ENCODE peak calls at places on chromosomes 13 and 19, in ten cellular contexts. T is Peyer's patch, J is sigmoid colon, K is stomach, U is prostate gland, N is tibial nerve, F is transverse colon, C is lower leg skin, A is K562, Z is gastrocnemius medialis. V is an unnamed sample.

GRCh38 chr19:16274466-16274865 is 50.2 kb upstream of the KLF2 start:
- DNase-seq in U (no peak), F (no peak), T (no peak), J (no peak), C (no peak), K (no peak), Z (no peak), N (no peak), A (no peak), V (peak)

GRCh38 chr13:100394005-100394695 is 194.4 kb downstream of the GGACT start:
- DNase-seq in A (no peak), T (no peak), Z (no peak), K (no peak), U (no peak), C (no peak), F (no peak), N (peak), J (no peak), V (no peak)

GRCh38 chr13:52846567-52847321 is 1.7 kb downstream of the PCDH8 start:
- DNase-seq in U (peak), K (no peak), F (peak), Z (no peak), N (peak), A (no peak), C (no peak), T (peak), J (no peak), V (peak)

GRCh38 chr13:99353836-99354235 is 46.6 kb upstream of the GPR183 start:
- DNase-seq in Z (no peak), N (no peak), U (no peak), A (no peak), J (no peak), K (no peak), F (no peak), C (peak), T (no peak), V (no peak)

GRCh38 chr13:21849323-21849722 is 178.4 kb downstream of the FGF9 start:
- DNase-seq in Z (no peak), A (peak), U (no peak), F (no peak), T (no peak), C (no peak), J (no peak), N (no peak), K (no peak), V (no peak)

GRCh38 chr13:107170270-107170931 is 602.5 kb upstream of the ARGLU1 start:
- DNase-seq in K (no peak), J (no peak), T (no peak), C (no peak), F (no peak), U (no peak), N (no peak), A (no peak), Z (no peak), V (no peak)

GRCh38 chr19:28519950-28520861 is 692.7 kb downstream of the UQCRFS1 start:
- DNase-seq in U (no peak), A (no peak), N (no peak), Z (peak), T (no peak), J (no peak), C (no peak), K (no peak), F (no peak), V (no peak)

GRCh38 chr13:34044041-34044440 is 226.1 kb downstream of the RFC3 start:
- DNase-seq in J (no peak), Z (no peak), N (no peak), U (peak), C (peak), F (no peak), K (no peak), A (no peak), T (no peak), V (no peak)

GRCh38 chr19:7512400-7512851 is 3.5 kb upstream of the ZNF358 start:
- DNase-seq in C (no peak), A (peak), F (no peak), J (no peak), T (no peak), Z (no peak), U (no peak), K (no peak), N (no peak), V (no peak)

GRCh38 chr13:111790621-111791020 is 276.3 kb upstream of the SOX1 start:
- DNase-seq in N (no peak), K (no peak), F (no peak), U (no peak), J (no peak), A (no peak), T (no peak), C (no peak), Z (no peak), V (no peak)

GRCh38 chr13:112468069-112468468 is 91.9 kb downstream of the SPACA7 start:
- DNase-seq in N (no peak), K (no peak), U (no peak), A (no peak), J (no peak), F (no peak), C (no peak), T (no peak), Z (no peak), V (no peak)

GRCh38 chr13:69618393-69618792 is 489.2 kb upstream of the ATXN8OS start:
- DNase-seq in T (no peak), F (no peak), U (no peak), K (no peak), Z (no peak), J (no peak), C (no peak), N (no peak), A (no peak), V (no peak)

GRCh38 chr19:57438925-57439324 is 3.8 kb downstream of the ZNF749 start:
- DNase-seq in F (no peak), C (no peak), J (no peak), N (no peak), U (no peak), K (no peak), T (no peak), A (no peak), Z (no peak), V (no peak)

GRCh38 chr19:7145494-7145893 is 76.0 kb downstream of the ZNF557 start:
- DNase-seq in J (peak), F (peak), U (no peak), A (no peak), K (no peak), C (no peak), N (no peak), Z (no peak), T (no peak), V (no peak)

DNA sequence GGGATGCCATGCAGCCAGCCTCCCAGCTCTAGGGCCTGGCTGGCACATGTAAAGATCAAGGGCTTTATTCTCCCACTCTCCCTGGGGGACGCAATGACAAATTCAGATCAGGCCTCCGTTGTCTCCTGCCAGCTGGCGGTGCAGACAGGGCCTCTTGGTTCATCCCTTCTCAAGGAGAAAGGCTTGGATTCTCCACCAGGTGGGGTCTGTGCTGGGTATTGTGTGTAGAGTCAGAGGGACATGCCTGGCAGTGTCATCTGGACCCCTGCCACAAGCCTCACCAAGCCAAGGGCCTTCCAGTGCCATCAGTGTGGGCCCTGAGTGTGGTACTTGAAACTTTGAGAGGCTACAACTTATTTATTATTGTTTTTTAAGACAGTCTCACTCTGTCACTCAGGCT is 8.4 kb upstream of the PTPRS start:
- DNase-seq in N (no peak), Z (no peak), F (no peak), A (no peak), T (no peak), U (no peak), J (no peak), K (no peak), C (no peak), V (no peak)
- TF ChIP-seq CTCF in N (no peak), Z (no peak), F (no peak), A (no peak), T (no peak), U (no peak), J (no peak), K (no peak), C (no peak), V (no peak)

DNA sequence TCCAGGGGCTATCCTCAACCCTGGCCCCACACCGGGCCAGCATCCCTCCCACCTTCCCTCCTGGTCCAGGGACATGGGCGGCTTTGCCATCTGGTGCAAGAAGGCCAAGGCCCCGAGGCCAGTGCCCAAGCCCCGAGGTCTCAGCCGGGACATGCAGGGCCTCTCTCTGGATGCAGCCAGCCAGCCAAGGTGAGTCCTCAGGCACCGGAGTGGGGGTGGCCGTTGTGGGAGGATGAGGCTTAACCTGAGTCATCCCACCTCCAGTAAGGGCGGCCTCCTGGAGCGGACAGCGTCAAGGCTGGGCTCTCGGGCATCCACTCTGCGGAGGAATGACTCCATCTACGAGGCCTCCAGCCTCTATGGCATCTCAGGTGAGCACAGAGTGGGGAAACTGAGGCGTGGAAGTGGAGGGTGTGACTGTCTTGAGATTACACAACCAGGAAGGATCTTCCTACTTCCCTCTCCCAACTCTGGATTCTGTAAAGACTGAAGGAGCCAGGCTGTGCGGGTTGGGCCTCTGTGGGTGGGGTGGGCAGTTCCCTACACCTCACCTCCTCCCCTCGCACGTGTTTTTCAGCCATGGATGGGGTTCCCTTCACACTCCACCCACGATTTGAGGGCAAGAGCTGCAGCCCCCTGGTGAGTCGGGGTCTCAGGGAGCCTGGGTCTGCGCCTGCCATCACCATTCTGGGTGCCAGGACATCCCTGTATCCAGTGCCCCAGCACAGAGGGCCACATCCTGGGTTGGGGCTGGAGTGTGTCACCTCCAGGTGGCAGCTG is 3.8 kb downstream of the MVB12A start:
- DNase-seq in T (no peak), C (no peak), J (no peak), N (no peak), A (no peak), K (no peak), F (no peak), Z (no peak), U (no peak), V (no peak)
- TF ChIP-seq POLR2A in T (no peak), C (no peak), J (no peak), N (no peak), A (no peak), K (no peak), F (no peak), Z (no peak), U (no peak), V (no peak)

DNA sequence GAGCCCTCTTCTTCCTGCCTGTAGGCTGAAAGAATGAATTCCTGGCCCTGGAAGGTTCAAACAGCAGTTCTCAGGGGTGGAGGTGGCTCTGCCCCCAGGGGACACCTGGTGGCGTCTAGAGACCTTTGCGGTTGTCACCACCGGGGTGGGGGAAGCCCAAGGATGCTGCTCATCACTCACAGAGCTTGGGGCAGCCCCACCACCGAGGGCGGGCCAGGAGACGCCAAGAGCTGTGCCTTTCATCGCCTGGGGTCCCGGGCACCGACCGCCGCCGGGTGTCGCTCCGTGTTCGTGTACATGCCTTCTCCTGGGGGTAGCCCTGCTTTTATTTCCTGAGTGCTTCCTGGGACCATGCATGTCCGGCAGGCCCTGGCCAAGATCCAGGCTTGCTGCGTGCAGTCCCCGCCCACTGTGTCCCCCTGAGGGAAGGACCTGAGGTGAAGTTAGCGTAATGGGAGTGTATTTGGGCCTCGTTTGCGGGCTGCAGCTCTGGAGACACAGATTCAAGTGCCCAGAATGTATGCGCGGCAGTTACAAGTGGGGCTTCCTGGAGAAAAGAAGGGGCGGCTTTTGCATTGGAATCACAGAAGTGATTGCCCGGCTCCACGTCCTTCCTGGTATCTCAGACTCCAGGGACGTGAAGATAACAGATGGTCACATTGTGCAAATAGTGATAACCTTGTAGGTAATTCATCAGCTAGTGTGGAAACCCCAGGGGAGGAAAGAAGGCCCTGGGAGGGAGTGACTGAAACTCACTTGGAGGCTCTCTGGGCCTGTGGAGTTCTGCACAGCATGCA is 7.8 kb downstream of the DOT1L start:
- DNase-seq in N (no peak), Z (no peak), F (peak), U (no peak), J (no peak), C (no peak), A (peak), T (no peak), K (peak), V (no peak)
- TF ChIP-seq CTCF in N (no peak), Z (no peak), F (no peak), U (no peak), J (no peak), C (no peak), A (peak), T (no peak), K (no peak), V (no peak)

DNA sequence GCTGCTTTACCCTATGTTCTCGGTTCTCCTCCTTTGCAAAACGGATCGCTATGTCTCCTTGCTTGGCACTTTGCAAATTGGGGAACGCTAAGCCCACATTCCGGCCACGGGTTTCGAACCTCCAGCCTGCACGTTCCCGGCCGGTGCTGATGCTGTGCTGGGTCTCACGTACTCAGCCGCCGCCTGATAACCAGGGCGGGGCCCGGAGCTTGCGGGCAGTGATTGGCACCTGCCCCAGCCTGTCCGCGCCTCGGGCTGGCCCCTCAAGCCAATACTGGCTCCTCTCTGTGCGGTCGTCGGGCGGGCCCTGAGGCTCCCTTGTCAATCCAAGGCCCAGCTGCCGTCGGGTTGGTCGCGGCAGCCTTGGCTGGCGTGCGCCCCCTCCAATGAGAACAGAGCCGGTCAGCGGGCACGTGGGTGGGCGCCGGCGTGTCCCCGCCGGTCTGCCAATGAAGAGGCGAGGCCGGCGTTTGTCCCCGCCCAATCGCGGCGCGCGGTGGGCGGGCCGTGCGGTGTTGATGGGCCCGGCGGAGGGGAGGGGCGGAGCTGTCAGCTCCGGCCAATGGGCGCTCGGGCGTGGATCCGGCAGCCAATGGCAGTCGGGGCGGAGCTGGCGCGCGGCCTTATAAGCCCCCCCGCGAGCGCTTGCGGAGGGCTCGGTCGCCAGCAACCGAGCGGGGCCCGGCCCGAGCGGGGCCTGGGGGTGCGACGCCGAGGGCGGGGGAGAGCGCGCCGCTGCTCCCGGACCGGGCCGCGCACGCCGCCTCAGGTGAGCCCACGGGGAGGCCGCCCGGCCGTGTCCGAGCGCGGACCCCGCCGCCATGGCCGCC is at the start of gene KDM4B:
- DNase-seq in C (peak), U (peak), T (peak), Z (peak), F (peak), K (peak), N (peak), A (peak), J (peak), V (peak)
- TF ChIP-seq POLR2A in C (no peak), U (peak), T (peak), Z (peak), F (peak), K (no peak), N (peak), A (peak), J (no peak), V (peak)

GRCh38 chr19:20077791-20078463 is at the start of gene ZNF90:
- DNase-seq in A (peak), F (peak), J (peak), N (peak), T (peak), K (peak), C (peak), Z (peak), U (peak), V (peak)
- TF ChIP-seq CTCF in A (no peak), F (no peak), J (no peak), N (no peak), T (no peak), K (no peak), C (no peak), Z (no peak), U (no peak), V (no peak)

GRCh38 chr19:15238639-15239155 is 6.4 kb upstream of the EPHX3 start:
- DNase-seq in A (no peak), T (no peak), Z (no peak), K (no peak), J (no peak), F (no peak), U (no peak), C (no peak), N (no peak), V (no peak)

GRCh38 chr19:15240539-15240938 is 8.3 kb upstream of the EPHX3 start:
- DNase-seq in N (no peak), U (no peak), J (no peak), A (no peak), Z (no peak), F (no peak), C (no peak), T (no peak), K (no peak), V (no peak)

GRCh38 chr19:15241259-15241658 is 9.0 kb upstream of the EPHX3 start:
- DNase-seq in N (no peak), Z (no peak), F (no peak), K (no peak), T (no peak), C (no peak), U (no peak), J (no peak), A (no peak), V (no peak)

GRCh38 chr19:15237759-15238638 is 5.8 kb upstream of the EPHX3 start:
- DNase-seq in U (no peak), Z (no peak), T (no peak), C (no peak), A (no peak), F (no peak), N (no peak), K (no peak), J (no peak), V (no peak)

GRCh38 chr19:15239337-15239949 is 7.2 kb upstream of the EPHX3 start:
- DNase-seq in T (no peak), Z (no peak), U (no peak), J (no peak), N (no peak), C (no peak), K (no peak), F (no peak), A (no peak), V (no peak)
- TF ChIP-seq POLR2A in T (no peak), Z (no peak), U (no peak), J (no peak), N (no peak), C (no peak), K (no peak), F (no peak), A (no peak), V (no peak)

DNA sequence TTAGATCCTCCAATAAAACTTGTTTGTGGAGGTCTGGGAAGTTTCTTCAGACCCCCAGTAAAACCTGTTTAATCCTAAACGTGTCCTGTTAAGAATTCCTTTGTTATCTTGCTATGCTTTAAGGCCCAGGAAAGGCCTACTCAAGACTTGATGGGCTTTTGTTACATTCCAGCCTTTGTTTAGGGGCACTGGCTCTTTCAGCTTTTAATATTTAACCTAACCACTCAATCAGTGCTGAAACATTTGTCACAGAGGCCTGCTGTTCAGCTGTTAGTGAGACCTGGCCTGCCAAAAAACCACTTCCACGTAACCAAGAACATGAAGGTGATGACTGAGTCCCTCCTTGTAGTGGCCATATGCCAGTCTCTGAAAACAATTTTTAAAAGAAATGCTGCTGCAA is 41.7 kb downstream of the PCDH17 start:
- DNase-seq in N (no peak), U (no peak), C (no peak), A (no peak), F (no peak), T (no peak), J (no peak), Z (no peak), K (no peak), V (no peak)
- TF ChIP-seq CTCF in N (no peak), U (no peak), C (no peak), A (no peak), F (no peak), T (no peak), J (no peak), Z (no peak), K (no peak), V (no peak)

GRCh38 chr13:49627831-49628652 is at the start of gene ARL11:
- DNase-seq in A (peak), N (peak), Z (no peak), K (peak), F (peak), C (peak), J (peak), T (peak), U (no peak), V (no peak)
- TF ChIP-seq POLR2A in A (peak), N (no peak), Z (peak), K (no peak), F (peak), C (no peak), J (no peak), T (peak), U (no peak), V (no peak)